ENCODE peak calls at places on chromosomes 4 and X, in four cellular contexts. One of them, this sample, is unnamed.

GRCh38 chr4:48796191-48796926 is 16.3 kb upstream of the FRYL start:
- DNase-seq in HepG2: no peak
- DNase-seq in K562: no peak
- DNase-seq in endothelial cell of umbilical vein: no peak
- DNase-seq in this sample: no peak

GRCh38 chrX:46737462-46737861 is 21.5 kb downstream of the SLC9A7 start:
- DNase-seq in endothelial cell of umbilical vein: no peak
- DNase-seq in HepG2: no peak
- DNase-seq in K562: no peak
- DNase-seq in this sample: no peak

GRCh38 chrX:149541521-149542047 is 772 bp downstream of the EOLA1 start:
- DNase-seq in K562: peak
- DNase-seq in endothelial cell of umbilical vein: no peak
- DNase-seq in HepG2: no peak
- DNase-seq in this sample: no peak

GRCh38 chr4:3868841-3869572 is 102.8 kb downstream of the ADRA2C start:
- DNase-seq in K562: no peak
- DNase-seq in endothelial cell of umbilical vein: no peak
- DNase-seq in HepG2: no peak
- DNase-seq in this sample: no peak

GRCh38 chrX:38799995-38800394 is 1.3 kb upstream of the MID1IP1 start:
- DNase-seq in K562: no peak
- DNase-seq in endothelial cell of umbilical vein: no peak
- DNase-seq in HepG2: peak
- DNase-seq in this sample: no peak

GRCh38 chr4:93018243-93018642 is 714.5 kb downstream of the GRID2 start:
- DNase-seq in endothelial cell of umbilical vein: no peak
- DNase-seq in HepG2: no peak
- DNase-seq in K562: no peak
- DNase-seq in this sample: no peak

GRCh38 chr4:6492027-6492590 is 19.7 kb upstream of the PPP2R2C start:
- DNase-seq in K562: no peak
- DNase-seq in endothelial cell of umbilical vein: no peak
- DNase-seq in HepG2: no peak
- DNase-seq in this sample: no peak

GRCh38 chr4:149825336-149825735 is 9.7 kb upstream of the IQCM start:
- DNase-seq in HepG2: no peak
- DNase-seq in endothelial cell of umbilical vein: no peak
- DNase-seq in K562: no peak
- DNase-seq in this sample: no peak

GRCh38 chrX:32116047-32116446 is 1044.2 kb upstream of the FTHL17 start:
- DNase-seq in endothelial cell of umbilical vein: no peak
- DNase-seq in K562: peak
- DNase-seq in HepG2: no peak
- DNase-seq in this sample: peak

GRCh38 chr4:153722036-153722435 is 37.8 kb downstream of the RNF175 start:
- DNase-seq in K562: no peak
- DNase-seq in HepG2: no peak
- DNase-seq in endothelial cell of umbilical vein: no peak
- DNase-seq in this sample: no peak

GRCh38 chr4:172974586-172974985 is 194.0 kb upstream of the GALNT7 start:
- DNase-seq in endothelial cell of umbilical vein: no peak
- DNase-seq in K562: no peak
- DNase-seq in HepG2: no peak
- DNase-seq in this sample: no peak

GRCh38 chr4:30724217-30724616 is 4.0 kb downstream of the PCDH7 start:
- DNase-seq in K562: no peak
- DNase-seq in HepG2: no peak
- DNase-seq in endothelial cell of umbilical vein: peak
- DNase-seq in this sample: no peak

GRCh38 chr4:30722092-30722915 is 2.1 kb downstream of the PCDH7 start:
- DNase-seq in endothelial cell of umbilical vein: peak
- DNase-seq in HepG2: no peak
- DNase-seq in K562: no peak
- DNase-seq in this sample: no peak

GRCh38 chr4:30721353-30722091 is 1.4 kb downstream of the PCDH7 start:
- DNase-seq in K562: no peak
- DNase-seq in HepG2: no peak
- DNase-seq in endothelial cell of umbilical vein: peak
- DNase-seq in this sample: peak

GRCh38 chr4:30720656-30721352 is 635 bp downstream of the PCDH7 start:
- DNase-seq in HepG2: no peak
- DNase-seq in K562: no peak
- DNase-seq in endothelial cell of umbilical vein: peak
- DNase-seq in this sample: no peak

GRCh38 chr4:30722916-30723270 is 2.7 kb downstream of the PCDH7 start:
- DNase-seq in K562: no peak
- DNase-seq in endothelial cell of umbilical vein: peak
- DNase-seq in HepG2: no peak
- DNase-seq in this sample: peak
- H3K9ac ChIP-seq in K562: no peak
- H3K9ac ChIP-seq in endothelial cell of umbilical vein: peak
- H3K9ac ChIP-seq in HepG2: no peak
- H3K9ac ChIP-seq in this sample: no peak

DNA sequence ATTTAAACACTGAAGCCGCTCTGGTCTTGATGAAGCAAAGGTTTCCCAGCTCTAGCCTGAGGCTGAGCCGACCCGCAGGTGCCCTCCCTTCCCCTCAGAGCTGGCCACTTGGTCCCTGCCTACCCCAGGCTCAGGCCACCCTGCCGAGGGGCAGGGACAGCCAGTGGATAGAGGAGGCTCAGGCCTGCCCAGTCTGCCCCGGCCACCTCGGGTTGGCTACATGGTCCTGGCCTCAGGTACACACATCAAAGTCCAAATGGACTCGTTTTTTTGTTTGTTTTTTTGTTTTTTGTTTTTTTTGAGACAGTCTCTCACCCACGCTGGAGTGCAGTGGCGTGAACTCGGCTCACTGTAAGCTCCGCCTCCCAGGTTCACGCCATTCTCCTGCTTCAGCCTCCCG is 23.8 kb downstream of the TACC3 start:
- DNase-seq in HepG2: no peak
- DNase-seq in K562: no peak
- DNase-seq in endothelial cell of umbilical vein: no peak
- DNase-seq in this sample: no peak
- TF ChIP-seq JUN in HepG2: no peak
- TF ChIP-seq JUN in K562: no peak
- TF ChIP-seq JUN in endothelial cell of umbilical vein: no peak
- TF ChIP-seq JUN in this sample: no peak

GRCh38 chr4:142098900-142099299 is 462.5 kb downstream of the IL15 start:
- DNase-seq in endothelial cell of umbilical vein: peak
- DNase-seq in HepG2: no peak
- DNase-seq in K562: no peak
- DNase-seq in this sample: no peak

GRCh38 chr4:142098380-142098779 is 462.0 kb downstream of the IL15 start:
- DNase-seq in K562: no peak
- DNase-seq in endothelial cell of umbilical vein: no peak
- DNase-seq in HepG2: no peak
- DNase-seq in this sample: no peak

GRCh38 chr4:142097015-142097414 is 460.6 kb downstream of the IL15 start:
- DNase-seq in HepG2: no peak
- DNase-seq in endothelial cell of umbilical vein: no peak
- DNase-seq in K562: no peak
- DNase-seq in this sample: no peak

GRCh38 chr4:142095886-142096605 is 459.7 kb downstream of the IL15 start:
- DNase-seq in HepG2: no peak
- DNase-seq in K562: no peak
- DNase-seq in endothelial cell of umbilical vein: peak
- DNase-seq in this sample: no peak

DNA sequence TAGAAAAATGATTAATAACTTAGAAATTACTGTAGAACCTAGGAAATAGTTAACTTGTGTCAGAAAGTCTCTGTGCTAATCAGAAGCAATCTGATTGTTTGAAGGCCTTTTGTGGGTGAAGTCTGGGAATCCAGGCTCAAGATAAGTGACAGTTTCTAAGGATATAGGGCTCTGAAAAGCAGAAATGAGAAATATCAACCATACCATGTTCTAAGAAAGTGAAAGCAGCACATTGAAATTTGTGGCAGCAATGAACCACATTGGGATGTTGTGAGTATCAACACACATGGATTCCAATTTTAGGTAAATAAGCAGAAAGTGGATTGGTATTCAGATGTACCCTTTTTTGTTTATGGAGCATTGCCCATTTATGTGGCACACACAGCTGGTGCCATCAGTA is 464.6 kb downstream of the IL15 start:
- DNase-seq in endothelial cell of umbilical vein: peak
- DNase-seq in K562: no peak
- DNase-seq in HepG2: no peak
- DNase-seq in this sample: no peak
- H3K9ac ChIP-seq in endothelial cell of umbilical vein: no peak
- H3K9ac ChIP-seq in K562: no peak
- H3K9ac ChIP-seq in HepG2: no peak
- H3K9ac ChIP-seq in this sample: no peak

GRCh38 chr4:124973716-124974115 is 261.2 kb upstream of the ANKRD50 start:
- DNase-seq in K562: no peak
- DNase-seq in HepG2: no peak
- DNase-seq in endothelial cell of umbilical vein: no peak
- DNase-seq in this sample: no peak

GRCh38 chr4:124970011-124970410 is 257.5 kb upstream of the ANKRD50 start:
- DNase-seq in HepG2: no peak
- DNase-seq in K562: no peak
- DNase-seq in endothelial cell of umbilical vein: no peak
- DNase-seq in this sample: no peak

DNA sequence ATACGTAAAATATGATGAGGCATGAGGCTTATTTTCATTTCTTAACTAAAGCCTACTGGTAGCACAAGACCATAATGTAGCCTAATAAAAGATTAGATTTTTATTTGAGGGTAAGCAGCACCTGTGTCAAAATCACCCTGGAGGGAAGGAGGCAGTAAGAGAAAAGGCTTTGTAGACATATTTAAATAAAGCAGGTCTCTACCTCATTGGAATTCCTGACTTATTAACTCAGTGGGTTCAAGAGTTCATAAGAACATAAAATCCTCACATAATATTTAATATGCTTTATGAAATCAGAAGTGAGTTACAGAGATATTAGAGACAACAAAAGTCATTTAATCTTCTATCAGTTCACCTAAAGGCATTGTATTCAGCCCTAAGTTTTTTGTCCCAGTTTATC is 261.6 kb upstream of the ANKRD50 start:
- DNase-seq in HepG2: no peak
- DNase-seq in K562: no peak
- DNase-seq in endothelial cell of umbilical vein: no peak
- DNase-seq in this sample: no peak
- TF ChIP-seq JUN in HepG2: no peak
- TF ChIP-seq JUN in K562: no peak
- TF ChIP-seq JUN in endothelial cell of umbilical vein: no peak
- TF ChIP-seq JUN in this sample: no peak